ENCODE peak calls at places on chromosome 12, in nine cellular contexts. T is astrocyte, U is A673, F is GM12878, J is GM23248, B is fibroblast of lung, N is MM.1S, S is GM23338, C is mammary epithelial cell. O is an unnamed sample.
A peak's percentile ranks its signal among the peaks of the same experiment; 100 is the strongest.

GRCh38 chr12:115752913-115753726 is 524.4 kb downstream of the MED13L start:
- DNase-seq in T (peak; percentile 50), U (peak; percentile 62), F (peak; percentile 12), J (peak; percentile 81), B (peak; percentile 66), N (peak; percentile 21), S (peak; percentile 75), C (peak; percentile 52), O (peak; percentile 15)

GRCh38 chr12:113537751-113538087 is 66.0 kb upstream of the LHX5 start:
- DNase-seq in T (no peak), U (no peak), F (no peak), J (peak; percentile 35), B (no peak), N (no peak), S (no peak), C (peak; percentile 60), O (no peak)

GRCh38 chr12:93679308-93679933 is 2.2 kb downstream of the CRADD start:
- DNase-seq in T (no peak), U (no peak), F (no peak), J (no peak), B (no peak), N (no peak), S (no peak), C (no peak), O (no peak)

GRCh38 chr12:51482808-51483532 is 58.3 kb downstream of the SLC4A8 start:
- DNase-seq in T (no peak), U (peak; percentile 25), F (no peak), J (no peak), B (peak; percentile 4), N (peak; percentile 6), S (no peak), C (no peak), O (peak; percentile 86)

GRCh38 chr12:12081836-12082497 is 11.2 kb downstream of the BCL2L14 start:
- DNase-seq in T (no peak), U (peak; percentile 91), F (peak; percentile 39), J (peak; percentile 73), B (peak; percentile 39), N (peak; percentile 31), S (peak; percentile 67), C (peak; percentile 48), O (no peak)

GRCh38 chr12:55931317-55931779 is 386 bp downstream of the DGKA start:
- DNase-seq in T (no peak), U (no peak), F (no peak), J (peak; percentile 50), B (no peak), N (no peak), S (no peak), C (no peak), O (no peak)

GRCh38 chr12:69821032-69821431 is 4.0 kb upstream of the MYRFL start:
- DNase-seq in T (no peak), U (no peak), F (no peak), J (no peak), B (no peak), N (no peak), S (no peak), C (no peak), O (no peak)

GRCh38 chr12:119713551-119714031 is 45.7 kb downstream of the PRKAB1 start:
- DNase-seq in T (no peak), U (no peak), F (no peak), J (no peak), B (no peak), N (no peak), S (no peak), C (no peak), O (no peak)

GRCh38 chr12:124391340-124392261 is 96.7 kb downstream of the RFLNA start:
- DNase-seq in T (peak; percentile 59), U (no peak), F (peak; percentile 28), J (peak; percentile 86), B (peak; percentile 73), N (peak; percentile 18), S (no peak), C (no peak), O (no peak)

GRCh38 chr12:73629893-73630872 is 907.5 kb upstream of the ATXN7L3B start:
- DNase-seq in T (no peak), U (no peak), F (no peak), J (no peak), B (no peak), N (no peak), S (peak; percentile 75), C (no peak), O (no peak)

GRCh38 chr12:27515671-27516070 is 8.3 kb upstream of the PPFIBP1 start:
- DNase-seq in T (no peak), U (no peak), F (no peak), J (no peak), B (no peak), N (no peak), S (peak; percentile 63), C (no peak), O (no peak)

GRCh38 chr12:120483621-120484020 is 12.3 kb upstream of the DYNLL1 start:
- DNase-seq in T (no peak), U (no peak), F (no peak), J (no peak), B (no peak), N (no peak), S (no peak), C (no peak), O (no peak)

GRCh38 chr12:48978741-48979601 is 849 bp downstream of the WNT1 start:
- DNase-seq in T (no peak), U (no peak), F (no peak), J (no peak), B (no peak), N (no peak), S (no peak), C (no peak), O (no peak)

GRCh38 chr12:48980389-48980952 is 2.3 kb downstream of the WNT1 start:
- DNase-seq in T (no peak), U (no peak), F (no peak), J (no peak), B (no peak), N (no peak), S (peak; percentile 88), C (no peak), O (no peak)

GRCh38 chr12:48980953-48981756 is 3.0 kb downstream of the WNT1 start:
- DNase-seq in T (no peak), U (no peak), F (no peak), J (peak; percentile 66), B (no peak), N (no peak), S (peak; percentile 67), C (no peak), O (no peak)

GRCh38 chr12:48978291-48978740 is at the start of gene WNT1:
- DNase-seq in T (no peak), U (no peak), F (no peak), J (peak; percentile 42), B (no peak), N (no peak), S (no peak), C (no peak), O (no peak)

GRCh38 chr12:48979602-48980388 is 1.7 kb downstream of the WNT1 start:
- DNase-seq in T (no peak), U (no peak), F (no peak), J (peak; percentile 42), B (no peak), N (no peak), S (peak; percentile 52), C (no peak), O (no peak)
- TF ChIP-seq EZH2 in T (peak; percentile 88), U (no peak), F (peak; percentile 25), J (no peak), B (peak; percentile 35), N (no peak), S (peak; percentile 93), C (no peak), O (no peak)

GRCh38 chr12:57620245-57620935 is 9.2 kb downstream of the ARHGEF25 start:
- DNase-seq in T (no peak), U (no peak), F (no peak), J (no peak), B (no peak), N (no peak), S (no peak), C (no peak), O (no peak)

GRCh38 chr12:57619434-57620244 is 8.4 kb downstream of the ARHGEF25 start:
- DNase-seq in T (no peak), U (no peak), F (no peak), J (no peak), B (no peak), N (no peak), S (peak; percentile 66), C (no peak), O (no peak)

GRCh38 chr12:57617942-57618341 is 6.7 kb downstream of the ARHGEF25 start:
- DNase-seq in T (no peak), U (no peak), F (no peak), J (no peak), B (no peak), N (no peak), S (no peak), C (no peak), O (no peak)

GRCh38 chr12:57620936-57621496 is 9.8 kb downstream of the ARHGEF25 start:
- DNase-seq in T (no peak), U (no peak), F (no peak), J (peak; percentile 44), B (no peak), N (no peak), S (peak; percentile 62), C (no peak), O (no peak)

GRCh38 chr12:57618966-57619433 is 7.8 kb downstream of the ARHGEF25 start:
- DNase-seq in T (no peak), U (no peak), F (no peak), J (no peak), B (no peak), N (no peak), S (no peak), C (no peak), O (no peak)
- TF ChIP-seq EZH2 in T (no peak), U (no peak), F (no peak), J (no peak), B (no peak), N (no peak), S (peak; percentile 94), C (no peak), O (no peak)

DNA sequence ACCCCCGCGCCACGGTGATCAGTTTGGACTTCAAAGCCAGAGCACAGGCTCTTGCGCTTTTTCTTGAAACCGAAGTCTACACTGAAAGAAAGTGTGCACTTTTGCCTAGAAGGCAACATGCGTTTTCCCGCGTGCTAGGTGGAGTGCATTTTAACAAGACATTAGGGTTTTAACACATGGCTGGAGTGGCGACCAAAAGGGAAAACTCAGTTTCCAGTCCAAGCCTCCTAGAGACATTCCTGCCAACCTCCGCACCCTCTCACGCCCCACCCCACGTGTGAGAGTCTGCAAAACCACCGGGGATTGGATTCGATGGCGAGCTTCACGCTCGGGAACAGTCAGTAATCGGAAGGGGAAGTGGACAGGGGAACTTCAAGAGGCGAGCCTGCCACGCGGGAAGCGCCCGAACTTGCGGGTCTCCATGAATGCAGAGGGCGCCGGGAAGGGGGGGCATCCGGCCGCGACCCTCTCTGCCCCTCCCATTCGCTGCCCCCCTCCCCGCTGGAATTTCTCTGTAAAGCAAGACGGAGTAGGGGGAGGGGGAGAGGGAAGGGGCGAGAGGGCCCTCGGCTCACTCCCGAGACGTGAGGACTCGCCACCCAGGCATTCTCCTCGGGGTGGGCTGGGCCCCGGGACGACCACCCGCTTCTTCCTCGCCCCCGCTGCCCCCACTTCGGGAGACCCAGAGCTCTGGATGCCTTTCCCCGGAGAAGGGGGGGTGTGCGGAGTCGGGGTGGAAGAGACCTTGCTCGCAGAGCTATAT is 2.7 kb upstream of the CCND2 start:
- DNase-seq in T (no peak), U (no peak), F (no peak), J (peak; percentile 29), B (no peak), N (peak; percentile 64), S (peak; percentile 82), C (no peak), O (peak; percentile 15)
- TF ChIP-seq EZH2 in T (no peak), U (no peak), F (no peak), J (no peak), B (no peak), N (no peak), S (no peak), C (peak; percentile 58), O (peak; percentile 95)

GRCh38 chr12:103272949-103273348 is 222.8 kb downstream of the C12orf42 start:
- DNase-seq in T (peak; percentile 1), U (no peak), F (no peak), J (no peak), B (peak; percentile 3), N (no peak), S (no peak), C (peak; percentile 13), O (no peak)
- TF ChIP-seq EZH2 in T (no peak), U (no peak), F (no peak), J (no peak), B (no peak), N (no peak), S (no peak), C (no peak), O (no peak)

O was measured in DND-41.